ENCODE peak calls at places on chromosomes 16 and 17, in eight cellular contexts. W is lung, T is body of pancreas, K is dorsolateral prefrontal cortex, G is HFF-Myc, Q is AG10803, L is upper lobe of right lung, V is adrenal gland. Y is an unnamed sample.

GRCh38 chr17:69853533-69854262 is 221.3 kb upstream of the KCNJ16 start:
- DNase-seq in G (no peak), V (peak; percentile 87), T (peak; percentile 33), K (no peak), L (no peak), Q (peak; percentile 86), W (no peak), Y (no peak)

GRCh38 chr17:21318439-21318838 is 33.9 kb downstream of the MAP2K3 start:
- DNase-seq in G (no peak), T (no peak), K (no peak), V (peak; percentile 51), L (peak; percentile 66), W (no peak), Q (no peak), Y (no peak)

GRCh38 chr17:17018021-17018441 is 24.2 kb upstream of the MPRIP start:
- DNase-seq in G (no peak), V (no peak), Q (no peak), T (no peak), K (no peak), W (no peak), L (peak; percentile 67), Y (no peak)

GRCh38 chr16:2507679-2508064 is 6.1 kb upstream of the ATP6V0C start:
- DNase-seq in W (peak; percentile 55), G (no peak), Q (no peak), T (peak; percentile 13), L (peak; percentile 88), K (no peak), V (no peak), Y (no peak)

GRCh38 chr16:8632675-8633182 is 11.2 kb downstream of the METTL22 start:
- DNase-seq in K (no peak), G (no peak), V (no peak), T (no peak), L (no peak), W (peak; percentile 38), Q (no peak), Y (no peak)

GRCh38 chr16:80027007-80027965 is 426.7 kb upstream of the MAF start:
- DNase-seq in G (peak; percentile 80), W (peak; percentile 62), V (peak; percentile 92), K (no peak), Q (peak; percentile 88), L (peak; percentile 63), T (peak; percentile 20), Y (peak; percentile 86)

GRCh38 chr17:78839762-78840529 is 668 bp downstream of the USP36 start:
- DNase-seq in V (peak; percentile 71), G (no peak), W (peak; percentile 52), K (no peak), L (peak; percentile 82), T (peak; percentile 45), Q (peak; percentile 66), Y (no peak)

GRCh38 chr17:40322417-40323315 is 13.7 kb downstream of the RARA start:
- DNase-seq in G (no peak), W (peak; percentile 81), K (no peak), T (peak; percentile 57), Q (peak; percentile 87), V (peak; percentile 88), L (peak; percentile 89), Y (no peak)

GRCh38 chr16:50152807-50153647 is at the start of gene TENT4B:
- DNase-seq in W (peak; percentile 87), K (peak; percentile 81), Q (peak; percentile 82), T (peak; percentile 89), L (peak; percentile 95), G (peak; percentile 48), V (peak; percentile 91), Y (peak; percentile 34)

GRCh38 chr16:28166394-28167208 is 45.2 kb downstream of the XPO6 start:
- DNase-seq in T (no peak), K (no peak), W (no peak), L (no peak), Q (no peak), V (no peak), G (no peak), Y (peak; percentile 60)

GRCh38 chr16:53614346-53614745 is 89.3 kb downstream of the RPGRIP1L start:
- DNase-seq in V (no peak), K (no peak), W (no peak), G (no peak), L (no peak), Q (peak; percentile 26), T (no peak), Y (no peak)

GRCh38 chr17:39618252-39618913 is 8.4 kb upstream of the PPP1R1B start:
- DNase-seq in W (no peak), Q (no peak), T (no peak), L (no peak), K (no peak), V (no peak), G (no peak), Y (no peak)

GRCh38 chr17:413016-413350 is 60.4 kb upstream of the RPH3AL start:
- DNase-seq in T (no peak), Q (no peak), V (no peak), W (no peak), L (no peak), G (no peak), K (no peak), Y (no peak)

GRCh38 chr17:72381597-72382397 is 261.0 kb downstream of the SOX9 start:
- DNase-seq in Q (no peak), V (no peak), K (no peak), T (no peak), G (no peak), W (no peak), L (no peak), Y (no peak)

GRCh38 chr17:82300707-82301270 is 16.6 kb downstream of the CD7 start:
- DNase-seq in L (peak; percentile 85), K (peak; percentile 30), T (peak; percentile 74), Q (peak; percentile 68), G (no peak), W (peak; percentile 57), V (peak; percentile 80), Y (no peak)

GRCh38 chr17:80864751-80865150 is 126.9 kb upstream of the CHMP6 start:
- DNase-seq in L (no peak), Q (no peak), T (no peak), G (no peak), V (no peak), K (no peak), W (no peak), Y (no peak)

GRCh38 chr16:69741951-69742904 is 12.5 kb downstream of the NOB1 start:
- DNase-seq in Q (no peak), W (peak; percentile 67), L (peak; percentile 83), T (peak; percentile 73), G (no peak), K (peak; percentile 40), V (peak; percentile 95), Y (no peak)

GRCh38 chr16:6232060-6232459 is 1100.6 kb upstream of the RBFOX1 start:
- DNase-seq in L (no peak), K (peak; percentile 55), T (no peak), Q (no peak), W (no peak), V (no peak), G (no peak), Y (no peak)

GRCh38 chr17:58325976-58326468 is 2.6 kb downstream of the TSPOAP1 start:
- DNase-seq in L (peak; percentile 63), G (no peak), V (no peak), Q (no peak), K (peak; percentile 21), T (no peak), W (no peak), Y (no peak)

GRCh38 chr17:39045948-39046679 is 78.9 kb upstream of the FBXO47 start:
- DNase-seq in G (no peak), Q (no peak), T (no peak), W (no peak), K (no peak), L (no peak), V (peak; percentile 21), Y (no peak)

GRCh38 chr16:3487521-3488410 is 7.5 kb downstream of the C16orf90 start:
- DNase-seq in T (no peak), G (no peak), L (no peak), Q (no peak), K (no peak), V (no peak), W (no peak), Y (no peak)

GRCh38 chr17:73595068-73595865 is 49.0 kb downstream of the SDK2 start:
- DNase-seq in K (no peak), G (no peak), Q (peak; percentile 62), W (peak; percentile 39), L (peak; percentile 71), V (peak; percentile 68), T (no peak), Y (no peak)

GRCh38 chr16:67014641-67015315 is 14.2 kb upstream of the CBFB start:
- DNase-seq in L (peak; percentile 26), W (no peak), G (no peak), K (no peak), Q (no peak), T (no peak), V (no peak), Y (no peak)
- H3K4me3 ChIP-seq in L (peak overlapping the region; percentile 56), W (no peak overlapping the region), G (no peak overlapping the region), K (peak overlapping the region; percentile 53), Q (peak overlapping the region; percentile 52), T (no peak overlapping the region), V (no peak overlapping the region), Y (peak overlapping the region; percentile 35)

GRCh38 chr16:12793120-12793889 is 10.4 kb downstream of the CPPED1 start:
- DNase-seq in Q (no peak), G (no peak), W (no peak), L (no peak), K (no peak), V (no peak), T (no peak), Y (no peak)
- TF ChIP-seq CTCF in Q (no peak), G (no peak), W (no peak), L (no peak), K (no peak), V (no peak), T (no peak), Y (no peak)

DNA sequence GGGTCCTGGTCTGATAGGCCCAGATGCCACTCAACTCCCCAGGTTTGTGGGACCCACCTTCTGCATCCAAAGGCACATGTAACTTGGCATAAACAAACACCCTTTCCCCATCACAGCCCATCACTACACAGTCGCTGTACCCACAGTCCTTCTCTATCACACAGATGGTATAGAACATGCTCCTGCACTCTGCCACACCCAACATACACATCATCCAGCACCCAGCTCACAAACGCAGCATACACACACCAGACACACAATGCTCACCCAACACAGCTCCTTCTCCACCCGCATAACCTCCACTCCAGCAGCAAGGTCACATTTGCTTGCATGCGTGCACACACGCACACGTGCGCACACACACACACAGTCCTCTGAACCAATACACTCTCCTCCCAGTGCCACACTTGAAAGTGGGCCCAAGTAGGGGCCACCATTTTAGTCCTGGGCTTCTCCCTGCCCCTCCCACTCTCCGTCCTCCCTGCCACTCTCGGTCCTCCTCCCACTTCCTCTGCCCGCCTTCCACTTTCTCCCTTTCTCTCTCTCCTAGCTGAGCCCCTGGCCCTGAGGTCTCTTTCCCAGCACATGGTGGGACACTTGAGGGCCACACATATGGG is 8.5 kb upstream of the TMEM92 start:
- DNase-seq in W (no peak), G (no peak), K (no peak), T (no peak), V (no peak), L (peak; percentile 55), Q (no peak), Y (no peak)
- H3K4me3 ChIP-seq in W (no peak overlapping the region), G (no peak overlapping the region), K (no peak overlapping the region), T (no peak overlapping the region), V (no peak overlapping the region), L (no peak overlapping the region), Q (peak overlapping the region; percentile 47), Y (no peak overlapping the region)

DNA sequence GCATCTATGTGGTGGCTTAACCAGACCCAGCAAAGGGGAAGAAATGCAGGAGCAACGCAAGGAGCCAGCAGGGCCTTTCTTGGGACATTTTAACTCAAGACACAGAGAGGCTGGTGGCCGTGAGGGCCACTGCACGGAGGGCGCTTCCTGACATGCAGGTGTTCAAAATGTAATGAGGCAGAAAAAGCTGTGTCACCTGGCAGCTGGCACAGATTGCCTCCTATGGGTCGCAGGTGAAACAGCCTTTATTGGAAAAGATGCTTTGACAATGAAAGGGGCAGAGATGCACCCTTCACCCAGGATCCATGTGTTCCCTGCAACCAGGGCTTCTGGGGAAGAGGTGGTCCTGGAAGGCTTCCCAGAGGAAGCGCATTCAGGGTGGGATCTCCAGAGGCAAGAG is 219.3 kb downstream of the XYLT1 start:
- DNase-seq in V (no peak), K (no peak), T (no peak), L (no peak), G (no peak), W (no peak), Q (no peak), Y (no peak)
- TF ChIP-seq CTCF in V (no peak), K (no peak), T (no peak), L (no peak), G (no peak), W (no peak), Q (no peak), Y (no peak)